ENCODE peak calls at places on chromosomes 11 and 22, in seven cellular contexts. U is fibroblast of pulmonary artery, X is mucosa of descending colon, P is foreskin fibroblast, A is HCT116, V is astrocyte, O is ovary. D is an unnamed sample.

GRCh38 chr11:46438211-46438610 is 46.6 kb upstream of the CHRM4 start:
- DNase-seq in X (no peak), O (no peak), U (no peak), P (no peak), V (no peak), A (no peak), D (no peak)

GRCh38 chr11:35618497-35619029 is 303 bp downstream of the FJX1 start:
- DNase-seq in P (peak), A (no peak), X (no peak), V (peak), U (peak), O (no peak), D (no peak)

GRCh38 chr11:35582033-35582432 is 36.2 kb upstream of the FJX1 start:
- DNase-seq in V (no peak), X (no peak), U (no peak), P (no peak), A (no peak), O (no peak), D (no peak)

GRCh38 chr11:78339483-78339882 is 78.1 kb downstream of the GAB2 start:
- DNase-seq in A (no peak), U (no peak), V (no peak), P (no peak), O (no peak), X (no peak), D (no peak)

GRCh38 chr22:46696225-46696518 is 41.9 kb downstream of the CERK start:
- DNase-seq in V (no peak), U (no peak), A (no peak), O (no peak), P (no peak), X (peak), D (no peak)

GRCh38 chr11:112670806-112671570 is 290.2 kb upstream of the NCAM1 start:
- DNase-seq in O (no peak), P (no peak), U (no peak), X (no peak), V (no peak), A (no peak), D (no peak)

GRCh38 chr11:92852946-92853345 is 116.5 kb upstream of the MTNR1B start:
- DNase-seq in A (no peak), O (no peak), V (no peak), X (peak), P (no peak), U (no peak), D (no peak)

GRCh38 chr11:35145249-35145648 is 6.3 kb downstream of the CD44 start:
- DNase-seq in P (peak), X (peak), A (no peak), O (no peak), V (peak), U (no peak), D (peak)

GRCh38 chr11:124538019-124538418 is 5.4 kb downstream of the OR8B12 start:
- DNase-seq in O (no peak), X (no peak), P (peak), U (peak), V (peak), A (no peak), D (peak)

GRCh38 chr11:31863170-31863929 is 52.2 kb upstream of the PAX6 start:
- DNase-seq in A (no peak), V (no peak), O (no peak), P (no peak), U (no peak), X (no peak), D (no peak)

GRCh38 chr11:110323786-110324185 is 27.4 kb upstream of the RDX start:
- DNase-seq in O (no peak), V (no peak), U (no peak), X (no peak), P (no peak), A (no peak), D (no peak)

GRCh38 chr11:28110108-28110838 is 2.1 kb downstream of the METTL15 start:
- DNase-seq in X (peak), V (peak), O (peak), A (peak), U (peak), P (peak), D (peak)

GRCh38 chr11:36149538-36150242 is 139.5 kb downstream of the COMMD9 start:
- DNase-seq in V (peak), P (peak), X (peak), U (peak), O (peak), A (peak), D (peak)

GRCh38 chr11:78150346-78150745 is 10.9 kb upstream of the ALG8 start:
- DNase-seq in V (no peak), O (no peak), U (no peak), P (no peak), A (no peak), X (no peak), D (no peak)

GRCh38 chr11:94493146-94493442 is 550 bp downstream of the MRE11 start:
- DNase-seq in A (no peak), O (no peak), P (no peak), V (no peak), U (no peak), X (no peak), D (no peak)

GRCh38 chr11:130389315-130389935 is 39.0 kb downstream of the ADAMTS8 start:
- DNase-seq in U (no peak), V (no peak), O (no peak), A (no peak), P (no peak), X (peak), D (peak)

GRCh38 chr11:17572791-17573460 is 25.9 kb downstream of the OTOG start:
- DNase-seq in P (no peak), O (no peak), V (no peak), X (no peak), U (no peak), A (no peak), D (no peak)

GRCh38 chr11:33997473-33998347 is 53.8 kb upstream of the CAPRIN1 start:
- DNase-seq in A (no peak), V (no peak), P (no peak), X (no peak), O (no peak), U (no peak), D (no peak)
- H3K4me3 ChIP-seq in A (peak), V (no peak), P (no peak), X (no peak), O (no peak), U (no peak), D (peak)

GRCh38 chr22:42439821-42440674 is 7.8 kb upstream of the NFAM1 start:
- DNase-seq in A (no peak), V (peak), X (no peak), U (peak), O (no peak), P (no peak), D (peak)

GRCh38 chr22:42442746-42443145 is 10.5 kb upstream of the NFAM1 start:
- DNase-seq in U (no peak), O (no peak), P (no peak), X (no peak), A (no peak), V (no peak), D (no peak)

GRCh38 chr22:42439021-42439420 is 6.8 kb upstream of the NFAM1 start:
- DNase-seq in V (no peak), A (no peak), U (no peak), P (no peak), X (no peak), O (no peak), D (no peak)

GRCh38 chr22:42438293-42438650 is 6.1 kb upstream of the NFAM1 start:
- DNase-seq in P (no peak), O (no peak), A (no peak), U (no peak), V (no peak), X (no peak), D (no peak)

GRCh38 chr22:42440728-42441127 is 8.5 kb upstream of the NFAM1 start:
- DNase-seq in O (no peak), V (no peak), X (no peak), U (no peak), A (no peak), P (no peak), D (no peak)
- H3K4me3 ChIP-seq in O (no peak), V (no peak), X (no peak), U (no peak), A (no peak), P (no peak), D (no peak)

GRCh38 chr22:19118601-19118880 is 3.7 kb downstream of the DGCR2 start:
- DNase-seq in U (no peak), P (no peak), O (no peak), V (no peak), X (no peak), A (no peak), D (no peak)
- H3K4me3 ChIP-seq in U (no peak), P (no peak), O (no peak), V (no peak), X (no peak), A (no peak), D (no peak)

GRCh38 chr11:10762185-10762584 is 11.1 kb downstream of the CTR9 start:
- DNase-seq in O (no peak), A (no peak), P (no peak), V (no peak), U (no peak), X (no peak), D (no peak)
- H3K4me3 ChIP-seq in O (no peak), A (no peak), P (no peak), V (no peak), U (no peak), X (no peak), D (no peak)

DNA sequence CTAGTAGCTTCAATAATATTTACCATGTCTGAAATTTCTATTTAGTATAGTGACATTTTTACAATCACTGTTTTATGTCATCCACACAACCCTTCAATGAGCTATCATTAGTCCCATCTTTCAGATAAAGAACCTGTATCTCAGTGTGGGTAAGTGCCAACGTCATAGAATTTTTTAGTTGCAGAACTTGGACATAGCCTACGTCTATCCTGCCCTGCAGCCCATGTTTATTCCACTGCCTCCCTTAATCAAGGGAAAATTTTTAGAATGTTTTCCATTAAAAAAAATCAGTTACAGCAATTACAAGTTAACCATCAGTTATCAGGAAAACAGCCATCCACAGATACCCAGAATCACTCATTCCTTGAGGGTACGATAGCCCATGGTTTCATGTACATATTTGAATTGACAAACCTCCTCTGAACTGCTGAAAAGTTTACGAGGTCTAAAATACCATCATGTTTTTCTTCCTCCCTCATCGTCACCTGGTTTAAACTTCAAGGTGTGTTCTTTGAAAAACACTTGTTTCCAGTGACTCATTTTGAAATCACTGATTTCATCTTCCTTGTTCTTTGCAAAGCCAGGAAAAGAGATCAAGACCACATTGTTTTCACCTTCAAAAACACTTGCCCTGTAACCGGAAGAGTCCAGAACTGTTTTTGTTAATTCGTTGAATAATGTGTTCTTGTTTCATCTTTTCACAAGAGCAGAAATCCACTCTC is 100.9 kb downstream of the FAM76B start:
- DNase-seq in P (no peak), O (no peak), X (no peak), U (no peak), V (no peak), A (no peak), D (no peak)
- H3K4me3 ChIP-seq in P (no peak), O (no peak), X (no peak), U (no peak), V (no peak), A (no peak), D (no peak)

GRCh38 chr22:40504285-40505249 is 132.0 kb downstream of the MRTFA start:
- DNase-seq in A (no peak), U (no peak), V (no peak), O (no peak), P (no peak), X (no peak), D (no peak)

GRCh38 chr22:40502919-40503318 is 132.5 kb downstream of the SGSM3 start:
- DNase-seq in O (no peak), X (no peak), U (no peak), P (no peak), A (no peak), V (no peak), D (no peak)

GRCh38 chr22:40499187-40499753 is 128.9 kb downstream of the SGSM3 start:
- DNase-seq in X (no peak), P (peak), U (peak), A (peak), O (no peak), V (peak), D (peak)

GRCh38 chr22:40498454-40499186 is 128.2 kb downstream of the SGSM3 start:
- DNase-seq in U (peak), X (no peak), P (peak), O (no peak), A (peak), V (peak), D (peak)
- H3K4me3 ChIP-seq in U (no peak), X (no peak), P (no peak), O (no peak), A (peak), V (no peak), D (no peak)

GRCh38 chr22:48090332-48090672 is 1327.9 kb downstream of the TBC1D22A start:
- DNase-seq in A (no peak), V (no peak), P (no peak), U (no peak), O (no peak), X (no peak), D (no peak)
- H3K4me3 ChIP-seq in A (no peak), V (no peak), P (no peak), U (no peak), O (no peak), X (no peak), D (no peak)